ENCODE peak calls at places on chromosomes 2 and 18, in four cellular contexts. T is WTC11, Q is K562, K is HepG2. P is an unnamed sample.

GRCh38 chr2:28348149-28348567 is 44.5 kb upstream of the FOSL2 start:
- DNase-seq in T (no peak), Q (no peak), K (no peak), P (no peak)

GRCh38 chr2:233331536-233331935 is 22.8 kb upstream of the DGKD start:
- DNase-seq in T (no peak), Q (no peak), K (no peak), P (no peak)

GRCh38 chr18:8794133-8794986 is 89.0 kb downstream of the MTCL1 start:
- DNase-seq in T (no peak), Q (no peak), K (peak), P (peak)

GRCh38 chr2:143451622-143452021 is 322.4 kb downstream of the ARHGAP15 start:
- DNase-seq in T (no peak), Q (peak), K (no peak), P (peak)

GRCh38 chr2:175111200-175111657 is 56.8 kb downstream of the ATF2 start:
- DNase-seq in T (no peak), Q (peak), K (peak), P (peak)

GRCh38 chr2:69744456-69744855 is 2.5 kb downstream of the ANXA4 start:
- DNase-seq in T (no peak), Q (peak), K (no peak), P (no peak)

GRCh38 chr2:229431331-229431954 is 160.4 kb upstream of the PID1 start:
- DNase-seq in T (no peak), Q (peak), K (peak), P (no peak)

GRCh38 chr18:79422783-79423165 is 27.0 kb downstream of the NFATC1 start:
- DNase-seq in T (no peak), Q (no peak), K (no peak), P (no peak)

GRCh38 chr2:64453710-64454315 is at the start of gene LGALSL:
- DNase-seq in T (peak), Q (peak), K (peak), P (peak)

GRCh38 chr18:4412286-4412685 is 42.8 kb downstream of the DLGAP1 start:
- DNase-seq in T (no peak), Q (no peak), K (no peak), P (no peak)

GRCh38 chr2:24721470-24721869 is 71.7 kb downstream of the PTRHD1 start:
- DNase-seq in T (no peak), Q (no peak), K (no peak), P (no peak)

GRCh38 chr2:6948081-6949008 is 31.1 kb downstream of the RNF144A start:
- DNase-seq in T (no peak), Q (no peak), K (no peak), P (no peak)

GRCh38 chr18:75854174-75854573 is 426.7 kb upstream of the SMIM21 start:
- DNase-seq in T (peak), Q (peak), K (peak), P (peak)

GRCh38 chr2:178419123-178419522 is 31.9 kb downstream of the PRKRA start:
- DNase-seq in T (no peak), Q (no peak), K (no peak), P (no peak)

GRCh38 chr2:98615481-98615880 is 7.1 kb downstream of the UNC50 start:
- DNase-seq in T (peak), Q (no peak), K (no peak), P (no peak)

GRCh38 chr2:201383156-201383555 is 26.0 kb upstream of the FLACC1 start:
- DNase-seq in T (no peak), Q (peak), K (no peak), P (no peak)

GRCh38 chr18:79788096-79789085 is 9.3 kb upstream of the KCNG2 start:
- DNase-seq in T (peak), Q (no peak), K (no peak), P (no peak)

GRCh38 chr2:69104281-69104680 is 91.3 kb downstream of the ANTXR1 start:
- DNase-seq in T (no peak), Q (no peak), K (no peak), P (no peak)

GRCh38 chr2:39728941-39729351 is 50.1 kb downstream of the THUMPD2 start:
- DNase-seq in T (peak), Q (peak), K (peak), P (peak)

GRCh38 chr2:158795110-158795924 is at the start of gene DAPL1:
- DNase-seq in T (peak), Q (no peak), K (no peak), P (peak)

GRCh38 chr2:54572636-54573531 is 116.8 kb downstream of the SPTBN1 start:
- DNase-seq in T (no peak), Q (no peak), K (no peak), P (no peak)

GRCh38 chr2:133768261-133769021 is 200.2 kb upstream of the NCKAP5 start:
- DNase-seq in T (no peak), Q (no peak), K (no peak), P (no peak)

GRCh38 chr2:37984589-37984988 is 59.5 kb downstream of the RMDN2 start:
- DNase-seq in T (no peak), Q (no peak), K (no peak), P (no peak)

GRCh38 chr2:119734051-119734450 is 25.7 kb upstream of the PTPN4 start:
- DNase-seq in T (no peak), Q (no peak), K (no peak), P (no peak)

GRCh38 chr2:140442319-140442718 is 1662.1 kb upstream of the NXPH2 start:
- DNase-seq in T (no peak), Q (no peak), K (no peak), P (peak)

GRCh38 chr2:157052685-157053224 is 204.8 kb upstream of the GALNT5 start:
- DNase-seq in T (no peak), Q (no peak), K (peak), P (no peak)

GRCh38 chr18:69874058-69874457 is 73.6 kb downstream of the CD226 start:
- DNase-seq in T (no peak), Q (no peak), K (peak), P (no peak)

GRCh38 chr2:24566630-24567029 is 75.6 kb downstream of the NCOA1 start:
- DNase-seq in T (no peak), Q (no peak), K (no peak), P (no peak)

GRCh38 chr2:176088048-176088936 is 4.2 kb upstream of the HOXD13 start:
- DNase-seq in T (peak), Q (peak), K (peak), P (no peak)

GRCh38 chr2:30230855-30231725 is at the start of gene LBH:
- DNase-seq in T (peak), Q (peak), K (no peak), P (peak)

GRCh38 chr2:75882530-75882929 is 171.8 kb upstream of the GCFC2 start:
- DNase-seq in T (no peak), Q (no peak), K (no peak), P (no peak)

GRCh38 chr2:128475427-128476211 is 157.0 kb upstream of the HS6ST1 start:
- DNase-seq in T (no peak), Q (no peak), K (no peak), P (no peak)

GRCh38 chr2:160406591-160407392 is 86.8 kb downstream of the RBMS1 start:
- DNase-seq in T (no peak), Q (no peak), K (peak), P (peak)

GRCh38 chr2:27303093-27304025 is 4.9 kb downstream of the UCN start:
- DNase-seq in T (no peak), Q (peak), K (peak), P (peak)

GRCh38 chr18:31205273-31205672 is 42.6 kb upstream of the DSC1 start:
- DNase-seq in T (no peak), Q (no peak), K (peak), P (no peak)

GRCh38 chr18:32333781-32334180 is 136.9 kb downstream of the GAREM1 start:
- DNase-seq in T (no peak), Q (no peak), K (no peak), P (no peak)
- TF ChIP-seq ELF4 in T (no peak), Q (no peak), K (no peak), P (no peak)

DNA sequence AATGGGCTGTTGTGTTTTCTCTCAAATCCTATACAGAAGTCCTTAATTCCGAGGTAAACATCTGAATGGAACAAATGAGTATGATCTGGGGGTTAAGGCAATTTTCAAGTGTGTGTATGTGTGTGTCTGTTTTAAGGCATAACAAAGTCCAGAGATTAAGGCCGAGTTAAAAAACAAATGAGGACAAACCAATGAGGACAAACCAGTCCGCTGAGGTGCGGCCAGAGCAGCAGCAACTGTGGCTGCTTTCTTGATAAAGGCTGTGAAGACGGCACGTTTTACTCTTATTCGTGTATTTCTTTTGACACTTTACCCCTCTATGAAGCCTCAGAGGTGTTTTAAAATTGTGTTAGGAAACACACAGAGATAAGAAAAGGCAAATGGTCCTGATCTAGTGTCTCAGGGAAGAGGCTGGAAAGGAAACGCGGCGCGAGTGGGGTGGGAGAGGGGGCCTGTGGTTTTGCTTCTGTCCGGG is 495 bp upstream of the GULP1 start:
- DNase-seq in T (no peak), Q (no peak), K (no peak), P (no peak)
- TF ChIP-seq ELF4 in T (no peak), Q (no peak), K (no peak), P (no peak)

GRCh38 chr18:60982958-60983357 is 350.3 kb upstream of the CDH20 start:
- DNase-seq in T (no peak), Q (no peak), K (no peak), P (no peak)

GRCh38 chr18:60982296-60982695 is 350.9 kb upstream of the CDH20 start:
- DNase-seq in T (no peak), Q (no peak), K (no peak), P (no peak)

GRCh38 chr18:60984496-60984895 is 348.7 kb upstream of the CDH20 start:
- DNase-seq in T (no peak), Q (no peak), K (no peak), P (no peak)

DNA sequence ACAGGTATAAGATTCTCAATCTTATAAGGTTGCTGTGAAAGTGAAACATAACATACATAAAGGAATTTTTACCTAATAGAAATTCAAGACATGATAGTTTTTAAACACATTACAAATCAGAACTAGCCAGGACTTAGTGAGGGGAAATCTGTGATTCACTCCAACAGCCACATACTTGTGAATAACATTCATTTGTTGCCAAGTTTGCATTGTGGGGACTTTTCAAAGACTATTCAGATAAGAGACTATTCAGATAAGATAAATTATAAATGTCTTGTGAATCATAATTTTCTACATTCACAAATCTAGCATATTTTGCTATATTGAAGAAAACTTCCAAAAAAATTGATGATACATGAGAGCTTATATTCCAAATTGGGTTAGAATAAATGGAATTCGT is 345.3 kb upstream of the CDH20 start:
- DNase-seq in T (no peak), Q (no peak), K (no peak), P (no peak)
- TF ChIP-seq ELF4 in T (no peak), Q (no peak), K (no peak), P (no peak)

GRCh38 chr2:72974436-72974754 is 57.1 kb downstream of the EMX1 start:
- DNase-seq in T (no peak), Q (no peak), K (no peak), P (no peak)

GRCh38 chr2:72971036-72971435 is 53.7 kb downstream of the EMX1 start:
- DNase-seq in T (no peak), Q (no peak), K (no peak), P (no peak)

GRCh38 chr2:72972744-72973535 is 55.6 kb downstream of the EMX1 start:
- DNase-seq in T (no peak), Q (no peak), K (no peak), P (no peak)

GRCh38 chr2:72975017-72975416 is 57.7 kb downstream of the EMX1 start:
- DNase-seq in T (no peak), Q (no peak), K (no peak), P (no peak)

GRCh38 chr2:72973566-72974435 is 56.5 kb downstream of the EMX1 start:
- DNase-seq in T (peak), Q (peak), K (peak), P (peak)
- TF ChIP-seq ELF4 in T (no peak), Q (no peak), K (no peak), P (no peak)

DNA sequence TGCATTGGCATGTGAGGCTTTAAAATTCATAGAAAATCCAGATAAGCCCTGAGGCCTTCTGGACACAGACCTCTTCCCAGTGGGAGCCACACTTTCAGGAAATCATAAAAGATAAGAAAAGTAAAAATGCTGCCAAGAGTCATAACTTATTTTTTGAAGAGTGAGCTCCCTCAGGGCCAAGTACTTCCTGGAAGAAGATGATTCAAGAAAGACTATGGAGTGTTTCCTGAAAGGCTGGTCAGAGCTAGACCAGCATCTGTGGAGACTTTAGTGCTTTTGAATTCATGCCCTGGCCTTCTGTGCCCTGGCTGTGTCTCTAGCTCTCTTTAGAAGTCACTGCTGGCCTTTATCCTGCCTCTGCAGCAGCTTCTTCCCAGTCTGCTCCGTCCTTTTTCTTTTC is 6.4 kb upstream of the XDH start:
- DNase-seq in T (no peak), Q (no peak), K (no peak), P (no peak)
- TF ChIP-seq ELF4 in T (no peak), Q (no peak), K (no peak), P (no peak)

GRCh38 chr2:190280565-190281330 is 38.9 kb downstream of the HIBCH start:
- DNase-seq in T (no peak), Q (no peak), K (no peak), P (no peak)
- TF ChIP-seq ELF4 in T (no peak), Q (no peak), K (no peak), P (no peak)

P was measured in HEK293T.